ENCODE peak calls at places on chromosomes 2 and 18, in eight cellular contexts. G is GM03348, P is T-helper 17 cell, A is WERI-Rb-1, K is sigmoid colon, S is amniotic stem cell, Z is GM04504, V is type B pancreatic cell. X is an unnamed sample.
A peak's percentile ranks its signal among the peaks of the same experiment; 100 is the strongest.

GRCh38 chr2:108388045-108388444 is 10.3 kb downstream of the SULT1C4 start:
- DNase-seq in Z (no peak), A (no peak), S (no peak), P (no peak), K (no peak), G (no peak), V (no peak), X (no peak)

GRCh38 chr2:235129856-235130255 is 178.0 kb downstream of the SH3BP4 start:
- DNase-seq in A (no peak), K (no peak), G (no peak), Z (no peak), P (no peak), V (no peak), S (no peak), X (no peak)

GRCh38 chr18:57748770-57749603 is 54.1 kb downstream of the ATP8B1 start:
- DNase-seq in A (no peak), S (no peak), P (no peak), G (peak; percentile 24), Z (no peak), V (no peak), K (no peak), X (peak; percentile 15)

GRCh38 chr2:85504434-85505261 is 34.3 kb upstream of the MAT2A start:
- DNase-seq in S (peak; percentile 80), Z (peak; percentile 91), K (peak; percentile 82), A (peak; percentile 85), G (peak; percentile 86), P (no peak), V (no peak), X (peak; percentile 70)

GRCh38 chr2:1793868-1794445 is 49.6 kb upstream of the PXDN start:
- DNase-seq in V (no peak), S (no peak), G (no peak), A (no peak), P (no peak), K (peak; percentile 79), Z (no peak), X (no peak)

GRCh38 chr2:147855977-147856376 is 11.1 kb downstream of the ACVR2A start:
- DNase-seq in P (no peak), G (no peak), V (no peak), S (no peak), Z (no peak), A (no peak), K (no peak), X (no peak)

GRCh38 chr2:69195706-69196105 is 182.7 kb downstream of the ANTXR1 start:
- DNase-seq in P (no peak), Z (no peak), V (no peak), S (no peak), G (no peak), A (no peak), K (no peak), X (no peak)

GRCh38 chr2:233349005-233349998 is 5.0 kb upstream of the DGKD start:
- DNase-seq in K (no peak), V (no peak), Z (no peak), S (no peak), G (no peak), A (no peak), P (no peak), X (peak; percentile 24)

GRCh38 chr2:232894251-232894650 is 24.2 kb downstream of the SNORC start:
- DNase-seq in A (no peak), P (no peak), K (no peak), G (no peak), S (no peak), V (peak; percentile 51), Z (no peak), X (no peak)

GRCh38 chr18:75784413-75784812 is 356.9 kb upstream of the SMIM21 start:
- DNase-seq in Z (no peak), K (no peak), S (no peak), G (no peak), P (no peak), A (peak; percentile 77), V (no peak), X (peak; percentile 88)

GRCh38 chr18:48639772-48640432 is 101.1 kb downstream of the CTIF start:
- DNase-seq in A (peak; percentile 41), S (no peak), V (no peak), K (no peak), P (no peak), Z (no peak), G (peak; percentile 30), X (no peak)

GRCh38 chr2:121429119-121429903 is 101.4 kb upstream of the RNU4ATAC start:
- DNase-seq in A (no peak), K (no peak), G (peak; percentile 8), P (no peak), S (no peak), V (no peak), Z (no peak), X (no peak)

GRCh38 chr2:182061739-182062138 is 76.1 kb downstream of the PPP1R1C start:
- DNase-seq in K (no peak), Z (no peak), A (no peak), G (no peak), S (no peak), V (no peak), P (no peak), X (no peak)

GRCh38 chr2:207113403-207113802 is 52.3 kb downstream of the KLF7 start:
- DNase-seq in P (no peak), K (no peak), Z (no peak), G (no peak), S (no peak), V (no peak), A (no peak), X (no peak)

GRCh38 chr2:233033672-233034071 is 1.2 kb downstream of the NEU2 start:
- DNase-seq in G (peak; percentile 23), P (no peak), K (no peak), V (no peak), S (no peak), Z (no peak), A (no peak), X (no peak)

GRCh38 chr2:34985474-34985873 is 1370.1 kb upstream of the CRIM1 start:
- DNase-seq in Z (no peak), S (no peak), P (no peak), A (no peak), V (no peak), K (no peak), G (no peak), X (no peak)

GRCh38 chr2:47058061-47058931 is 96.8 kb downstream of the STPG4 start:
- DNase-seq in A (peak; percentile 84), S (no peak), K (peak; percentile 92), Z (peak; percentile 74), G (peak; percentile 78), V (no peak), P (no peak), X (no peak)

GRCh38 chr2:63851912-63852311 is 10.2 kb downstream of the UGP2 start:
- DNase-seq in A (no peak), G (no peak), Z (no peak), P (no peak), V (no peak), S (no peak), K (no peak), X (no peak)